ENCODE peak calls at places on chromosomes 1 and 21, in four cellular contexts. B is EL, Y is hypothalamus, U is psoas muscle. S is an unnamed sample.

GRCh38 chr21:45217010-45217409 is 70.7 kb downstream of the POFUT2 start:
- DNase-seq in Y (no peak), B (no peak), U (no peak), S (no peak)

GRCh38 chr21:44639331-44639655 is 2.1 kb downstream of the KRTAP10-10 start:
- DNase-seq in U (no peak), Y (no peak), B (no peak), S (no peak)

GRCh38 chr1:188065917-188066316 is 1237.2 kb downstream of the PLA2G4A start:
- DNase-seq in U (no peak), Y (no peak), B (peak), S (no peak)

GRCh38 chr1:22584001-22584557 is 20.8 kb downstream of the EPHA8 start:
- DNase-seq in U (no peak), B (no peak), Y (no peak), S (no peak)

GRCh38 chr1:21238141-21238800 is 52.0 kb downstream of the ECE1 start:
- DNase-seq in B (peak), U (no peak), Y (no peak), S (no peak)

GRCh38 chr21:46153259-46154154 is 1.9 kb downstream of the FTCD start:
- DNase-seq in B (peak), Y (peak), U (peak), S (peak)

GRCh38 chr1:85201340-85202091 is 700 bp upstream of the SYDE2 start:
- DNase-seq in B (peak), U (peak), Y (peak), S (peak)

GRCh38 chr1:169495050-169495740 is 9.5 kb upstream of the SLC19A2 start:
- DNase-seq in B (no peak), U (no peak), Y (no peak), S (no peak)

GRCh38 chr1:215568287-215568692 is 1.2 kb downstream of the KCTD3 start:
- DNase-seq in U (no peak), B (peak), Y (no peak), S (peak)

GRCh38 chr1:228009116-228009827 is 2.5 kb downstream of the WNT3A start:
- DNase-seq in U (no peak), B (no peak), Y (no peak), S (no peak)

GRCh38 chr1:155241069-155241679 is 14.1 kb downstream of the ENTREP3 start:
- DNase-seq in B (peak), Y (peak), U (no peak), S (peak)

GRCh38 chr21:41526478-41527087 is 18.6 kb upstream of the TMPRSS2 start:
- DNase-seq in B (no peak), Y (no peak), U (no peak), S (no peak)

GRCh38 chr1:48572632-48573258 is 100.7 kb upstream of the SPATA6 start:
- DNase-seq in U (peak), Y (peak), B (peak), S (peak)

GRCh38 chr1:21574464-21575151 is 65.4 kb downstream of the ALPL start:
- DNase-seq in B (no peak), Y (no peak), U (peak), S (no peak)

GRCh38 chr1:178531897-178532296 is 19.0 kb downstream of the TEX35 start:
- DNase-seq in U (no peak), Y (no peak), B (no peak), S (no peak)

GRCh38 chr1:156448134-156448967 is 52.2 kb downstream of the MEF2D start:
- DNase-seq in B (no peak), U (no peak), Y (no peak), S (no peak)

GRCh38 chr1:41784516-41785279 is 134.0 kb downstream of the HIVEP3 start:
- DNase-seq in U (no peak), B (no peak), Y (no peak), S (no peak)

GRCh38 chr1:10451286-10451685 is 1.5 kb downstream of the CORT start:
- DNase-seq in U (no peak), Y (no peak), B (peak), S (no peak)

GRCh38 chr1:201533836-201534235 is 5.1 kb upstream of the NAV1 start:
- DNase-seq in Y (no peak), U (no peak), B (no peak), S (no peak)

S was measured in nucleus accumbens.